ENCODE peak calls at places on chromosomes 16 and 17, in four cellular contexts. U is Panc1, S is adrenal gland, R is DND-41. G is an unnamed sample. For H3K4me1, the result is how much of the 10 kb centered on the place peaks cover.

GRCh38 chr16:23124315-23124714 is 24.9 kb downstream of the USP31 start:
- DNase-seq in U (no peak), S (peak), R (no peak), G (no peak)

GRCh38 chr16:52496051-52496876 is 50.7 kb downstream of the TOX3 start:
- DNase-seq in U (no peak), S (no peak), R (no peak), G (no peak)

GRCh38 chr17:41678907-41679739 is 9.6 kb upstream of the EIF1 start:
- DNase-seq in U (no peak), S (no peak), R (peak), G (no peak)

GRCh38 chr17:82937411-82938371 is 97.9 kb upstream of the ZNF750 start:
- DNase-seq in U (no peak), S (peak), R (no peak), G (peak)

GRCh38 chr16:59540621-59541020 is 806.5 kb upstream of the GOT2 start:
- DNase-seq in U (no peak), S (no peak), R (no peak), G (no peak)

GRCh38 chr16:6104423-6104822 is 1006.8 kb upstream of the EEF2KMT start:
- DNase-seq in U (no peak), S (no peak), R (no peak), G (no peak)

GRCh38 chr17:59332890-59333377 is 1.5 kb downstream of the YPEL2 start:
- DNase-seq in U (no peak), S (peak), R (no peak), G (peak)

GRCh38 chr16:72066747-72067146 is 3.7 kb downstream of the HPR start:
- DNase-seq in U (peak), S (no peak), R (no peak), G (no peak)

GRCh38 chr17:35537569-35538209 is at the start of gene SLFN12L:
- DNase-seq in U (no peak), S (no peak), R (peak), G (no peak)

GRCh38 chr16:27526169-27526568 is 23.5 kb downstream of the GTF3C1 start:
- DNase-seq in U (no peak), S (peak), R (peak), G (peak)

GRCh38 chr17:74745548-74746177 is 2.8 kb upstream of the NHERF1 start:
- DNase-seq in U (no peak), S (peak), R (no peak), G (peak)

GRCh38 chr17:70138309-70138865 is 30.9 kb upstream of the KCNJ2 start:
- DNase-seq in U (no peak), S (no peak), R (no peak), G (no peak)

GRCh38 chr16:84823926-84824325 is 4.1 kb downstream of the CRISPLD2 start:
- DNase-seq in U (no peak), S (no peak), R (no peak), G (no peak)

GRCh38 chr17:80889897-80890550 is 101.6 kb upstream of the CHMP6 start:
- DNase-seq in U (no peak), S (no peak), R (no peak), G (no peak)

GRCh38 chr17:63452091-63452978 is 6.2 kb upstream of the CYB561 start:
- DNase-seq in U (no peak), S (peak), R (no peak), G (no peak)

DNA sequence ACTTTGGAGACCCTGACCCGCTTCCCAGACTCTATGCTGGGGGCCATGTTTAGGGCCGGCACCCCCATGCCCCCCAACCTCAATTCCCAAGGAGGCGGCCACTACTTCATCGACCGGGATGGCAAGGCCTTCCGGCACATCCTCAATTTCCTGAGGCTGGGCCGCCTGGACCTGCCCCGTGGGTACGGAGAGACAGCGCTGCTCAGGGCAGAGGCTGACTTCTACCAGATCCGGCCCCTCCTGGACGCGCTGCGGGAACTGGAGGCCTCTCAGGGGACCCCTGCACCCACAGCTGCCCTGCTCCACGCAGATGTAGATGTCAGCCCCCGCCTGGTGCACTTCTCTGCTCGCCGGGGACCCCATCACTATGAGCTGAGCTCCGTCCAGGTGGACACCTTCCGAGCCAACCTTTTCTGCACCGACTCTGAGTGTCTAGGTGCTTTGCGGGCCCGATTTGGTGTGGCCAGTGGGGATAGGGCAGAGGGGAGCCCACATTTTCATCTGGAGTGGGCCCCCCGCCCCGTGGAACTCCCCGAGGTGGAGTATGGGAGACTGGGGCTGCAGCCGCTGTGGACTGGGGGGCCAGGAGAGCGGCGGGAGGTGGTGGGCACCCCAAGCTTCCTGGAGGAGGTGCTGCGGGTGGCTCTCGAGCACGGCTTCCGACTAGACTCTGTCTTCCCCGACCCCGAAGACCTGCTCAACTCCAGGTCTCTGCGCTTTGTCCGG is 1.1 kb downstream of the KCTD11 start:
- DNase-seq in U (no peak), S (no peak), R (no peak), G (no peak)
- H3K4me1 ChIP-seq in U (under half), S (under half), R (under half), G (half or more)

GRCh38 chr17:47989159-47989558 is 18.2 kb downstream of the CDK5RAP3 start:
- DNase-seq in U (no peak), S (no peak), R (no peak), G (no peak)
- H3K4me1 ChIP-seq in U (under half), S (under half), R (under half), G (under half)

GRCh38 chr17:65914784-65915342 is 277.1 kb downstream of the CEP112 start:
- DNase-seq in U (no peak), S (no peak), R (no peak), G (no peak)
- H3K4me1 ChIP-seq in U (under half), S (under half), R (under half), G (under half)

GRCh38 chr17:67413399-67413798 is 36.3 kb downstream of the PITPNC1 start:
- DNase-seq in U (no peak), S (no peak), R (no peak), G (no peak)

GRCh38 chr17:67414559-67414958 is 37.5 kb downstream of the PITPNC1 start:
- DNase-seq in U (no peak), S (no peak), R (no peak), G (no peak)

GRCh38 chr17:67414130-67414529 is 37.0 kb downstream of the PITPNC1 start:
- DNase-seq in U (no peak), S (no peak), R (no peak), G (no peak)

GRCh38 chr17:67412057-67412456 is 35.0 kb downstream of the PITPNC1 start:
- DNase-seq in U (no peak), S (no peak), R (no peak), G (no peak)

GRCh38 chr17:67411396-67411795 is 34.3 kb downstream of the PITPNC1 start:
- DNase-seq in U (no peak), S (no peak), R (no peak), G (no peak)
- H3K4me1 ChIP-seq in U (under half), S (under half), R (under half), G (under half)

DNA sequence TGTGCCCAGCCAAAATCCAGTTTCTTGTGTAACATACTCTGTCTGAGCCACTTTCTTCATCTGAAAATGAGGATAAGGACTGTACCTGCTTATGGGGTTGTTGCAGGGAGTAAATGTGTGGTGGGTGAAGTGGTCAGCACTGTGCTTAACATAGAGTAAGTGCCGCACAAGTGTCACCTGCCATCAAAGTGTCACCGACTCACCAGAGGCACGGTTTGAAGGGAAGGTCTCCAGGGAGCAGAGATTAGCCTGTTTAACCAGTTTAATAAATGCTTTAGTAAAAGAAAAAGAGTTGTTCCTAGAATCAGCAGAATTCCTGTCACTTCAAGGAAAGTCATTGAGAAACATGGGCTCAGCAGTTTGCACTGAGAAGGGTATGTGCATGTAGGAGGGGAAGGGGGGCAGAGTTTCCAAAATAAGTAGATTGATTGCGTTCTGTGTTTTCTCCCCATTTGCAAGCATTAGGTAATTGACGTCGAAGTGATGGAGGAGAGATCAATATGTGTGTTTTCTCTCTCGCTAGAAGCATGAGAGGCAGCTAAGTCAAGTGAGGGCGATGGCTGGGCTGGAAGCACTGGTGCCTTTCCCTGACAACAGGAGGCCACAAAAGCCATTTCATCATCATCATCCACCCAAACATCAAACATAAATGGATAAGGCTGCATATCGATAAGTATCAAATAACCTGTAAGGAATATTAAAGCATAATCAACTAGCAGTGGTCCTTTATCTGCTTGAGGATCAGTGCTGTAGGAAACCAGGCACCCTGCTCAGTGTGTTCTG is 19.1 kb downstream of the FAM20A start:
- DNase-seq in U (no peak), S (no peak), R (no peak), G (no peak)
- H3K4me1 ChIP-seq in U (under half), S (under half), R (under half), G (under half)

GRCh38 chr17:50203589-50204345 is 2.3 kb upstream of the COL1A1 start:
- DNase-seq in U (no peak), S (no peak), R (no peak), G (no peak)

GRCh38 chr17:50205111-50205821 is 3.8 kb upstream of the COL1A1 start:
- DNase-seq in U (no peak), S (no peak), R (no peak), G (peak)

GRCh38 chr17:50201226-50201854 is at the start of gene COL1A1:
- DNase-seq in U (no peak), S (peak), R (no peak), G (peak)

GRCh38 chr17:50204431-50204830 is 3.0 kb upstream of the COL1A1 start:
- DNase-seq in U (no peak), S (no peak), R (no peak), G (no peak)

DNA sequence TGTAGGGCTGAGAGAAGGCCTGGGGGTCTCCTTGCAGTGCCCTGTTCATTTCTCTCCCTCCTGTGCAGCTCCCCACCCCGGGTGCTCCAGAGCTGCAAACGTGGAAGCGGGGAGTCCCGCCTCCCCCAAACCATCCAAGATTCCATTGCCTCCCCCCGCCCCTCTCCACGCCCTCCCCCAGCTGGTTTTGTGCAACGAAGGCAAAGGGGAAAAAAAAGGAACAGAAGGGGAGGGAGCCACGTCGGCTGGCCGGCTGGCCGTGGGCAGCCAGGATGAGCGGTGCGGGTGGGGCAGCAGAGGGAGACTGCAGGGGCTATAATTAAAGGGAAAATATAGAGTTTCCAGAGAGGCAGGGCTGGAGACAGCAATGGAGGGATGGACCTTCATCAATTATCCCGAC is 1.7 kb upstream of the COL1A1 start:
- DNase-seq in U (no peak), S (no peak), R (no peak), G (no peak)
- H3K4me1 ChIP-seq in U (under half), S (under half), R (under half), G (half or more)

GRCh38 chr16:89690392-89690901 is 4.0 kb downstream of the CDK10 start:
- DNase-seq in U (no peak), S (no peak), R (no peak), G (no peak)
- H3K4me1 ChIP-seq in U (under half), S (under half), R (under half), G (under half)

GRCh38 chr17:46061435-46061834 is 62.4 kb downstream of the STH start:
- DNase-seq in U (no peak), S (no peak), R (no peak), G (no peak)

GRCh38 chr17:46056800-46057304 is 57.8 kb downstream of the STH start:
- DNase-seq in U (no peak), S (no peak), R (no peak), G (no peak)

GRCh38 chr17:46057366-46057765 is 58.3 kb downstream of the STH start:
- DNase-seq in U (no peak), S (no peak), R (no peak), G (no peak)

GRCh38 chr17:46060461-46060860 is 61.4 kb downstream of the STH start:
- DNase-seq in U (no peak), S (no peak), R (no peak), G (no peak)

DNA sequence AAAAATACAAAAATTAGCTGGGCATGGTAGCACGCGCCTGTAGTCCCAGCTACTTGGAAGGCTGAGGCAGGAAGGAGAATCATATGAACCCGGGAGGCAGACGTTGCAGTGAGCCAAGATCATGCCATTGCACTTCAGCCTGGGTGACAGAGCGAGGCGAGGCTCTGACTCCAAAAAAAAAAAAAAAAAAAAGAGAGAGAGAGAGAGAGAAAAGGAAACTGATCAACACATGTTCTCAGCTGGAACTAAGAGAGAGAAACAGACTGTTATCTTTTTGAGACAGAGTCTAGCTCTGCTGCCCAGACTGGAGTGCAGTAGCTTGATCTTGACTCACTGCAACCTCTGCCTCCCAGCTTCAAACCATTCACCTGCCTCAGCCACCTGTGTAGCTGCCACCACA is 60.4 kb downstream of the STH start:
- DNase-seq in U (no peak), S (no peak), R (no peak), G (no peak)
- H3K4me1 ChIP-seq in U (under half), S (under half), R (under half), G (under half)

GRCh38 chr17:45034599-45034998 is 16.8 kb downstream of the DCAKD start:
- DNase-seq in U (no peak), S (no peak), R (no peak), G (no peak)

GRCh38 chr17:45031231-45032149 is 19.9 kb downstream of the DCAKD start:
- DNase-seq in U (no peak), S (no peak), R (no peak), G (no peak)

GRCh38 chr17:45030733-45031132 is 20.7 kb downstream of the DCAKD start:
- DNase-seq in U (no peak), S (peak), R (no peak), G (no peak)

GRCh38 chr17:45029758-45030423 is 21.5 kb downstream of the DCAKD start:
- DNase-seq in U (no peak), S (no peak), R (no peak), G (no peak)

GRCh38 chr17:45032150-45032493 is 19.3 kb downstream of the DCAKD start:
- DNase-seq in U (no peak), S (no peak), R (no peak), G (no peak)
- H3K4me1 ChIP-seq in U (under half), S (under half), R (under half), G (under half)

DNA sequence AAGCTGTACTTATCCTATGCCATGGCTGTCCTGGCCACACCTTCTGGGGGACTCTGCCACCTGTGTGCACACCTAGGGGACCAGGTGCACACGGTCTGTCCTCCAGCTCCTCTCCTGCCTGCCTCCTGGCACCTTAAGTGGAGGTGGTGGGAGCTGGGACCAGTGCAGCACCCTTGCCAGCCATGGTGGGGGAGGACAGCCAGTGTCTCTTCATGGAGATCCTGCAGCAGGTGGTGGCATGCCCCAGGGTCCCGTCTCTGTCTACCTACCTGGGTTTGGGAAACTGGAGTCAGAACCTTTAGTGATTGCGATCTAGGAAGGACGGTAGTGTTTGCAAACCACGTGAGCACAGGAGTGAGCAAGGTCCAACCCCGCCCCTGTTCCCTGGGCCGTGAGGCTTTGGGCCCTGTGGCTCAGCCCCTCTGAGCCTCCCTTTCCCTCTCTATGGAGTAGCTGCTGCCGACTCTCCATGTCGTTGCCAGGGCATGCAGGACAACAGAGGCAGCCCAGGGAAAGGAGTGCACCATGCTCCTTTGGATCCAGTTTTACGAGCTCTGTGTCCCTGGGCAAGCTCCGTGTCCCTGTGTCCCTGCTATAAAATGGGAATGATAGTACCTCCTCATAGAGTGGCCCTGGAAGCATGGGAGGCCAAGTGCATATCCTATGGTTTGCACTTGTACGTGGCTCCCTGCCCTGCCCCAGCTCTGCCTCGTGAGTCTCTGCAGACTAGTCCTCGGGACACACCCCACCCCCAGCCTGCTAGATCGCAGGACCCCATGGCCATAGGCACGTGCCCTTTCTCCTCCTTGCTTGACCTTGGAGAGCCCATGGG is 7.1 kb downstream of the ADGRG1 start:
- DNase-seq in U (no peak), S (no peak), R (no peak), G (no peak)
- H3K4me1 ChIP-seq in U (under half), S (under half), R (under half), G (half or more)